ENCODE peak calls at places on chromosome 6, in eight cellular contexts. One of them, this sample, is unnamed.

GRCh38 chr6:12296255-12296573 is 6.1 kb downstream of the EDN1 start:
- DNase-seq in HepG2: peak
- DNase-seq in AG09319: peak
- DNase-seq in NCI-H2227 treated with DMSO at 0.1 percent for 48 hours: no peak
- DNase-seq in colonic mucosa: peak
- DNase-seq in pancreas: no peak
- DNase-seq in substantia nigra: no peak
- DNase-seq in foreskin fibroblast: peak
- DNase-seq in this sample: no peak

GRCh38 chr6:17986656-17987575 is 519 bp downstream of the KIF13A start:
- DNase-seq in HepG2: peak
- DNase-seq in AG09319: no peak
- DNase-seq in NCI-H2227 treated with DMSO at 0.1 percent for 48 hours: peak
- DNase-seq in colonic mucosa: peak
- DNase-seq in pancreas: peak
- DNase-seq in substantia nigra: peak
- DNase-seq in foreskin fibroblast: peak
- DNase-seq in this sample: peak

GRCh38 chr6:15239606-15240364 is 6.1 kb upstream of the JARID2 start:
- DNase-seq in HepG2: no peak
- DNase-seq in AG09319: no peak
- DNase-seq in NCI-H2227 treated with DMSO at 0.1 percent for 48 hours: peak
- DNase-seq in colonic mucosa: no peak
- DNase-seq in pancreas: no peak
- DNase-seq in substantia nigra: no peak
- DNase-seq in foreskin fibroblast: no peak
- DNase-seq in this sample: no peak

GRCh38 chr6:7541175-7542064 is at the start of gene DSP:
- DNase-seq in HepG2: peak
- DNase-seq in AG09319: no peak
- DNase-seq in NCI-H2227 treated with DMSO at 0.1 percent for 48 hours: no peak
- DNase-seq in colonic mucosa: peak
- DNase-seq in pancreas: peak
- DNase-seq in substantia nigra: no peak
- DNase-seq in foreskin fibroblast: peak
- DNase-seq in this sample: no peak

GRCh38 chr6:14398953-14399352 is 281.4 kb downstream of the CD83 start:
- DNase-seq in HepG2: no peak
- DNase-seq in AG09319: no peak
- DNase-seq in NCI-H2227 treated with DMSO at 0.1 percent for 48 hours: no peak
- DNase-seq in colonic mucosa: no peak
- DNase-seq in pancreas: no peak
- DNase-seq in substantia nigra: no peak
- DNase-seq in foreskin fibroblast: no peak
- DNase-seq in this sample: no peak

GRCh38 chr6:106098383-106099234 is 12.5 kb downstream of the PRDM1 start:
- DNase-seq in HepG2: no peak
- DNase-seq in AG09319: no peak
- DNase-seq in NCI-H2227 treated with DMSO at 0.1 percent for 48 hours: no peak
- DNase-seq in colonic mucosa: peak
- DNase-seq in pancreas: no peak
- DNase-seq in substantia nigra: no peak
- DNase-seq in foreskin fibroblast: peak
- DNase-seq in this sample: peak

GRCh38 chr6:160992323-160993314 is 1.1 kb downstream of the MAP3K4 start:
- DNase-seq in HepG2: peak
- DNase-seq in AG09319: no peak
- DNase-seq in NCI-H2227 treated with DMSO at 0.1 percent for 48 hours: peak
- DNase-seq in colonic mucosa: peak
- DNase-seq in pancreas: no peak
- DNase-seq in substantia nigra: no peak
- DNase-seq in foreskin fibroblast: peak
- DNase-seq in this sample: peak

GRCh38 chr6:99013661-99014458 is 66.1 kb upstream of the FBXL4 start:
- DNase-seq in HepG2: no peak
- DNase-seq in AG09319: no peak
- DNase-seq in NCI-H2227 treated with DMSO at 0.1 percent for 48 hours: no peak
- DNase-seq in colonic mucosa: no peak
- DNase-seq in pancreas: no peak
- DNase-seq in substantia nigra: no peak
- DNase-seq in foreskin fibroblast: no peak
- DNase-seq in this sample: no peak

GRCh38 chr6:124881898-124882579 is 80.2 kb upstream of the RNF217 start:
- DNase-seq in HepG2: no peak
- DNase-seq in AG09319: no peak
- DNase-seq in NCI-H2227 treated with DMSO at 0.1 percent for 48 hours: no peak
- DNase-seq in colonic mucosa: no peak
- DNase-seq in pancreas: no peak
- DNase-seq in substantia nigra: no peak
- DNase-seq in foreskin fibroblast: peak
- DNase-seq in this sample: no peak

GRCh38 chr6:157269261-157269794 is 54.0 kb downstream of the TMEM242 start:
- DNase-seq in HepG2: no peak
- DNase-seq in AG09319: no peak
- DNase-seq in NCI-H2227 treated with DMSO at 0.1 percent for 48 hours: no peak
- DNase-seq in colonic mucosa: peak
- DNase-seq in pancreas: no peak
- DNase-seq in substantia nigra: no peak
- DNase-seq in foreskin fibroblast: peak
- DNase-seq in this sample: peak

GRCh38 chr6:4299476-4299875 is 164.1 kb upstream of the ECI2 start:
- DNase-seq in HepG2: no peak
- DNase-seq in AG09319: no peak
- DNase-seq in NCI-H2227 treated with DMSO at 0.1 percent for 48 hours: no peak
- DNase-seq in colonic mucosa: no peak
- DNase-seq in pancreas: no peak
- DNase-seq in substantia nigra: no peak
- DNase-seq in foreskin fibroblast: no peak
- DNase-seq in this sample: no peak

GRCh38 chr6:42923656-42924055 is 5.6 kb upstream of the CNPY3 start:
- DNase-seq in HepG2: no peak
- DNase-seq in AG09319: no peak
- DNase-seq in NCI-H2227 treated with DMSO at 0.1 percent for 48 hours: no peak
- DNase-seq in colonic mucosa: no peak
- DNase-seq in pancreas: no peak
- DNase-seq in substantia nigra: no peak
- DNase-seq in foreskin fibroblast: peak
- DNase-seq in this sample: no peak

GRCh38 chr6:140284871-140285270 is 910.4 kb upstream of the CITED2 start:
- DNase-seq in HepG2: no peak
- DNase-seq in AG09319: no peak
- DNase-seq in NCI-H2227 treated with DMSO at 0.1 percent for 48 hours: no peak
- DNase-seq in colonic mucosa: no peak
- DNase-seq in pancreas: no peak
- DNase-seq in substantia nigra: no peak
- DNase-seq in foreskin fibroblast: no peak
- DNase-seq in this sample: no peak

GRCh38 chr6:113732384-113732966 is 124.7 kb upstream of the MARCKS start:
- DNase-seq in HepG2: peak
- DNase-seq in AG09319: no peak
- DNase-seq in NCI-H2227 treated with DMSO at 0.1 percent for 48 hours: peak
- DNase-seq in colonic mucosa: peak
- DNase-seq in pancreas: peak
- DNase-seq in substantia nigra: no peak
- DNase-seq in foreskin fibroblast: peak
- DNase-seq in this sample: peak

GRCh38 chr6:135941275-135941674 is 89.8 kb downstream of the PDE7B start:
- DNase-seq in HepG2: no peak
- DNase-seq in AG09319: no peak
- DNase-seq in NCI-H2227 treated with DMSO at 0.1 percent for 48 hours: no peak
- DNase-seq in colonic mucosa: no peak
- DNase-seq in pancreas: no peak
- DNase-seq in substantia nigra: no peak
- DNase-seq in foreskin fibroblast: peak
- DNase-seq in this sample: no peak

GRCh38 chr6:162203287-162203686 is 524.3 kb downstream of the PRKN start:
- DNase-seq in HepG2: no peak
- DNase-seq in AG09319: no peak
- DNase-seq in NCI-H2227 treated with DMSO at 0.1 percent for 48 hours: no peak
- DNase-seq in colonic mucosa: no peak
- DNase-seq in pancreas: no peak
- DNase-seq in substantia nigra: no peak
- DNase-seq in foreskin fibroblast: no peak
- DNase-seq in this sample: no peak

GRCh38 chr6:2129076-2129695 is 116.2 kb downstream of the GMDS start:
- DNase-seq in HepG2: no peak
- DNase-seq in AG09319: no peak
- DNase-seq in NCI-H2227 treated with DMSO at 0.1 percent for 48 hours: no peak
- DNase-seq in colonic mucosa: no peak
- DNase-seq in pancreas: no peak
- DNase-seq in substantia nigra: no peak
- DNase-seq in foreskin fibroblast: no peak
- DNase-seq in this sample: no peak

GRCh38 chr6:6494677-6495076 is 93.8 kb upstream of the LY86 start:
- DNase-seq in HepG2: peak
- DNase-seq in AG09319: no peak
- DNase-seq in NCI-H2227 treated with DMSO at 0.1 percent for 48 hours: no peak
- DNase-seq in colonic mucosa: peak
- DNase-seq in pancreas: no peak
- DNase-seq in substantia nigra: no peak
- DNase-seq in foreskin fibroblast: no peak
- DNase-seq in this sample: no peak

GRCh38 chr6:36998723-36999466 is 6.6 kb upstream of the FGD2 start:
- DNase-seq in HepG2: no peak
- DNase-seq in AG09319: no peak
- DNase-seq in NCI-H2227 treated with DMSO at 0.1 percent for 48 hours: no peak
- DNase-seq in colonic mucosa: no peak
- DNase-seq in pancreas: no peak
- DNase-seq in substantia nigra: no peak
- DNase-seq in foreskin fibroblast: no peak
- DNase-seq in this sample: no peak

GRCh38 chr6:42896178-42896719 is 16.8 kb downstream of the RPL7L1 start:
- DNase-seq in HepG2: no peak
- DNase-seq in AG09319: no peak
- DNase-seq in NCI-H2227 treated with DMSO at 0.1 percent for 48 hours: peak
- DNase-seq in colonic mucosa: no peak
- DNase-seq in pancreas: no peak
- DNase-seq in substantia nigra: no peak
- DNase-seq in foreskin fibroblast: no peak
- DNase-seq in this sample: no peak

GRCh38 chr6:144689503-144690040 is 404.4 kb downstream of the UTRN start:
- DNase-seq in HepG2: no peak
- DNase-seq in AG09319: no peak
- DNase-seq in NCI-H2227 treated with DMSO at 0.1 percent for 48 hours: no peak
- DNase-seq in colonic mucosa: no peak
- DNase-seq in pancreas: no peak
- DNase-seq in substantia nigra: no peak
- DNase-seq in foreskin fibroblast: no peak
- DNase-seq in this sample: no peak

GRCh38 chr6:32973144-32973854 is 4.9 kb downstream of the BRD2 start:
- DNase-seq in HepG2: peak
- DNase-seq in AG09319: no peak
- DNase-seq in NCI-H2227 treated with DMSO at 0.1 percent for 48 hours: peak
- DNase-seq in colonic mucosa: peak
- DNase-seq in pancreas: peak
- DNase-seq in substantia nigra: no peak
- DNase-seq in foreskin fibroblast: peak
- DNase-seq in this sample: no peak

GRCh38 chr6:161367472-161367871 is 93.6 kb upstream of the AGPAT4 start:
- DNase-seq in HepG2: peak
- DNase-seq in AG09319: no peak
- DNase-seq in NCI-H2227 treated with DMSO at 0.1 percent for 48 hours: no peak
- DNase-seq in colonic mucosa: peak
- DNase-seq in pancreas: no peak
- DNase-seq in substantia nigra: no peak
- DNase-seq in foreskin fibroblast: no peak
- DNase-seq in this sample: no peak

GRCh38 chr6:47698342-47698787 is at the start of gene ADGRF4:
- DNase-seq in HepG2: no peak
- DNase-seq in AG09319: no peak
- DNase-seq in NCI-H2227 treated with DMSO at 0.1 percent for 48 hours: no peak
- DNase-seq in colonic mucosa: peak
- DNase-seq in pancreas: no peak
- DNase-seq in substantia nigra: no peak
- DNase-seq in foreskin fibroblast: peak
- DNase-seq in this sample: no peak

GRCh38 chr6:17877196-17877889 is 110.1 kb downstream of the KIF13A start:
- DNase-seq in HepG2: no peak
- DNase-seq in AG09319: no peak
- DNase-seq in NCI-H2227 treated with DMSO at 0.1 percent for 48 hours: no peak
- DNase-seq in colonic mucosa: no peak
- DNase-seq in pancreas: no peak
- DNase-seq in substantia nigra: no peak
- DNase-seq in foreskin fibroblast: peak
- DNase-seq in this sample: no peak

GRCh38 chr6:14518515-14519217 is 401.1 kb downstream of the CD83 start:
- DNase-seq in HepG2: no peak
- DNase-seq in AG09319: no peak
- DNase-seq in NCI-H2227 treated with DMSO at 0.1 percent for 48 hours: no peak
- DNase-seq in colonic mucosa: no peak
- DNase-seq in pancreas: no peak
- DNase-seq in substantia nigra: no peak
- DNase-seq in foreskin fibroblast: peak
- DNase-seq in this sample: no peak

GRCh38 chr6:100998111-100998510 is 117.0 kb upstream of the ASCC3 start:
- DNase-seq in HepG2: no peak
- DNase-seq in AG09319: no peak
- DNase-seq in NCI-H2227 treated with DMSO at 0.1 percent for 48 hours: no peak
- DNase-seq in colonic mucosa: no peak
- DNase-seq in pancreas: no peak
- DNase-seq in substantia nigra: no peak
- DNase-seq in foreskin fibroblast: peak
- DNase-seq in this sample: no peak

GRCh38 chr6:28142446-28142845 is 763 bp downstream of the ZKSCAN8 start:
- DNase-seq in HepG2: no peak
- DNase-seq in AG09319: no peak
- DNase-seq in NCI-H2227 treated with DMSO at 0.1 percent for 48 hours: no peak
- DNase-seq in colonic mucosa: no peak
- DNase-seq in pancreas: no peak
- DNase-seq in substantia nigra: no peak
- DNase-seq in foreskin fibroblast: peak
- DNase-seq in this sample: no peak

GRCh38 chr6:17360564-17360963 is 32.8 kb upstream of the CAP2 start:
- DNase-seq in HepG2: no peak
- DNase-seq in AG09319: no peak
- DNase-seq in NCI-H2227 treated with DMSO at 0.1 percent for 48 hours: no peak
- DNase-seq in colonic mucosa: no peak
- DNase-seq in pancreas: no peak
- DNase-seq in substantia nigra: no peak
- DNase-seq in foreskin fibroblast: no peak
- DNase-seq in this sample: no peak

GRCh38 chr6:81772741-81773140 is 20.3 kb upstream of the TENT5A start:
- DNase-seq in HepG2: no peak
- DNase-seq in AG09319: no peak
- DNase-seq in NCI-H2227 treated with DMSO at 0.1 percent for 48 hours: no peak
- DNase-seq in colonic mucosa: no peak
- DNase-seq in pancreas: no peak
- DNase-seq in substantia nigra: no peak
- DNase-seq in foreskin fibroblast: peak
- DNase-seq in this sample: no peak

GRCh38 chr6:80872194-80872950 is 765.9 kb downstream of the BCKDHB start:
- DNase-seq in HepG2: no peak
- DNase-seq in AG09319: no peak
- DNase-seq in NCI-H2227 treated with DMSO at 0.1 percent for 48 hours: no peak
- DNase-seq in colonic mucosa: no peak
- DNase-seq in pancreas: no peak
- DNase-seq in substantia nigra: no peak
- DNase-seq in foreskin fibroblast: no peak
- DNase-seq in this sample: peak

GRCh38 chr6:129500958-129501381 is 209.0 kb downstream of the ARHGAP18 start:
- DNase-seq in HepG2: peak
- DNase-seq in AG09319: no peak
- DNase-seq in NCI-H2227 treated with DMSO at 0.1 percent for 48 hours: peak
- DNase-seq in colonic mucosa: no peak
- DNase-seq in pancreas: no peak
- DNase-seq in substantia nigra: no peak
- DNase-seq in foreskin fibroblast: peak
- DNase-seq in this sample: no peak

GRCh38 chr6:88538130-88538706 is 372.1 kb upstream of the CNR1 start:
- DNase-seq in HepG2: no peak
- DNase-seq in AG09319: no peak
- DNase-seq in NCI-H2227 treated with DMSO at 0.1 percent for 48 hours: no peak
- DNase-seq in colonic mucosa: no peak
- DNase-seq in pancreas: no peak
- DNase-seq in substantia nigra: no peak
- DNase-seq in foreskin fibroblast: peak
- DNase-seq in this sample: no peak

GRCh38 chr6:113048741-113049140 is 701.6 kb downstream of the RFPL4B start:
- DNase-seq in HepG2: no peak
- DNase-seq in AG09319: no peak
- DNase-seq in NCI-H2227 treated with DMSO at 0.1 percent for 48 hours: no peak
- DNase-seq in colonic mucosa: no peak
- DNase-seq in pancreas: no peak
- DNase-seq in substantia nigra: no peak
- DNase-seq in foreskin fibroblast: peak
- DNase-seq in this sample: no peak

This sample was measured in ovary.